ENCODE peak calls at places on chromosomes 5 and 9, in four cellular contexts. One of them, this sample, is unnamed.

GRCh38 chr5:92641031-92641962 is 939.7 kb downstream of the NR2F1-AS1 start:
- DNase-seq in HCT116: peak
- DNase-seq in H1: no peak
- DNase-seq in HepG2: peak
- DNase-seq in this sample: peak

GRCh38 chr5:112930082-112930344 is 8.0 kb upstream of the REEP5 start:
- DNase-seq in H1: no peak
- DNase-seq in HepG2: no peak
- DNase-seq in HCT116: no peak
- DNase-seq in this sample: no peak

GRCh38 chr9:92558612-92559374 is 23.0 kb upstream of the ECM2 start:
- DNase-seq in HepG2: no peak
- DNase-seq in HCT116: no peak
- DNase-seq in H1: no peak
- DNase-seq in this sample: no peak

GRCh38 chr9:90555351-90556057 is 87.1 kb downstream of the DIRAS2 start:
- DNase-seq in HCT116: no peak
- DNase-seq in HepG2: peak
- DNase-seq in H1: no peak
- DNase-seq in this sample: no peak

GRCh38 chr5:26700759-26701384 is 337.5 kb downstream of the CDH9 start:
- DNase-seq in HepG2: peak
- DNase-seq in H1: no peak
- DNase-seq in HCT116: no peak
- DNase-seq in this sample: peak

GRCh38 chr5:1416856-1417469 is 28.3 kb downstream of the SLC6A3 start:
- DNase-seq in HCT116: no peak
- DNase-seq in H1: no peak
- DNase-seq in HepG2: no peak
- DNase-seq in this sample: no peak

GRCh38 chr5:96079075-96079474 is 117.4 kb upstream of the ELL2 start:
- DNase-seq in HCT116: peak
- DNase-seq in H1: no peak
- DNase-seq in HepG2: peak
- DNase-seq in this sample: peak

GRCh38 chr5:149838881-149839739 is 105.5 kb downstream of the PDE6A start:
- DNase-seq in HepG2: no peak
- DNase-seq in HCT116: peak
- DNase-seq in H1: no peak
- DNase-seq in this sample: peak

GRCh38 chr5:93532370-93532769 is 48.6 kb downstream of the NR2F1-AS1 start:
- DNase-seq in H1: no peak
- DNase-seq in HepG2: peak
- DNase-seq in HCT116: no peak
- DNase-seq in this sample: no peak

GRCh38 chr9:3329361-3329760 is 196.4 kb downstream of the RFX3 start:
- DNase-seq in HepG2: no peak
- DNase-seq in HCT116: no peak
- DNase-seq in H1: no peak
- DNase-seq in this sample: no peak

GRCh38 chr9:3321186-3321585 is 204.6 kb downstream of the RFX3 start:
- DNase-seq in HepG2: no peak
- DNase-seq in H1: no peak
- DNase-seq in HCT116: no peak
- DNase-seq in this sample: no peak

DNA sequence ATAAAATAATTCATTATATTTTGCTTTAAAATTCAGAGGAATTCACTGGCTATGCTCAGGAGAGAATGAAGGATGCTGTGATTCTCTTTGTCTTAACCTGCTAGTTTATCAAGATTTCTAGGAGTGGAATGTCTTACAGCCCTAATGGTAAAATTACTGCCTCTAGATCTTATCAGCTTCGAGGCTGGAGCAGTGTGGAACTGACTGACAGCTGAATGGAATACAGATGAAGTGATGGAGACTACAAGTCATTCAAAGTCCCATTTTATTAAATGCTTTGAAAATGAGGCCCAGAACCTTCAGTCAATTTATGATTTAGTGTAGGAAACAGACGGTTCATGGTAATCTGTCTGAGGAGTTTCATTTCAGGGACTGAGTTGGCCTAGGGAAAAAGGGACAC is 202.1 kb downstream of the RFX3 start:
- DNase-seq in H1: no peak
- DNase-seq in HCT116: no peak
- DNase-seq in HepG2: no peak
- DNase-seq in this sample: no peak
- TF ChIP-seq RAD21 in H1: no peak
- TF ChIP-seq RAD21 in HCT116: no peak
- TF ChIP-seq RAD21 in HepG2: no peak
- TF ChIP-seq RAD21 in this sample: no peak

GRCh38 chr5:159242153-159242552 is 20.9 kb upstream of the UBLCP1 start:
- DNase-seq in HepG2: no peak
- DNase-seq in HCT116: no peak
- DNase-seq in H1: no peak
- DNase-seq in this sample: no peak

GRCh38 chr5:159244163-159244562 is 18.9 kb upstream of the UBLCP1 start:
- DNase-seq in HepG2: no peak
- DNase-seq in H1: no peak
- DNase-seq in HCT116: no peak
- DNase-seq in this sample: no peak

GRCh38 chr5:159242656-159243055 is 20.4 kb upstream of the UBLCP1 start:
- DNase-seq in H1: no peak
- DNase-seq in HCT116: no peak
- DNase-seq in HepG2: no peak
- DNase-seq in this sample: no peak

GRCh38 chr5:159243385-159243784 is 19.7 kb upstream of the UBLCP1 start:
- DNase-seq in HepG2: no peak
- DNase-seq in H1: no peak
- DNase-seq in HCT116: no peak
- DNase-seq in this sample: no peak

GRCh38 chr5:159240301-159240870 is 22.7 kb upstream of the UBLCP1 start:
- DNase-seq in HCT116: no peak
- DNase-seq in H1: no peak
- DNase-seq in HepG2: no peak
- DNase-seq in this sample: peak
- TF ChIP-seq RAD21 in HCT116: no peak
- TF ChIP-seq RAD21 in H1: no peak
- TF ChIP-seq RAD21 in HepG2: no peak
- TF ChIP-seq RAD21 in this sample: peak

GRCh38 chr9:109411818-109412352 is 86.2 kb downstream of the PTPN3 start:
- DNase-seq in HCT116: no peak
- DNase-seq in HepG2: no peak
- DNase-seq in H1: no peak
- DNase-seq in this sample: peak
- TF ChIP-seq RAD21 in HCT116: peak
- TF ChIP-seq RAD21 in HepG2: no peak
- TF ChIP-seq RAD21 in H1: peak
- TF ChIP-seq RAD21 in this sample: peak

GRCh38 chr9:29203216-29203930 is 1630.1 kb upstream of the C9orf72 start:
- DNase-seq in HCT116: no peak
- DNase-seq in H1: no peak
- DNase-seq in HepG2: no peak
- DNase-seq in this sample: no peak
- TF ChIP-seq RAD21 in HCT116: no peak
- TF ChIP-seq RAD21 in H1: no peak
- TF ChIP-seq RAD21 in HepG2: no peak
- TF ChIP-seq RAD21 in this sample: no peak

This sample was measured in A549.